ENCODE peak calls at places on chromosomes 4 and X, in six cellular contexts. E is stimulated activated CD4-positive, alpha-beta T cell treated with anti-CD3 and anti-CD28 coated beads, Interleukin-1b, Interleukin-23, amount 100 ng/mL, for 1 hour; C is endodermal cell; V is naive thymus-derived CD4-positive, alpha-beta T cell; U is nephron progenitor cell; Y is COR-L47. Q is an unnamed sample.

GRCh38 chr4:106763044-106763443 is 273.1 kb downstream of the DKK2 start:
- DNase-seq in E (no peak), C (peak), V (no peak), U (no peak), Y (no peak), Q (peak)

GRCh38 chr4:149264093-149264733 is 551.4 kb downstream of the IQCM start:
- DNase-seq in E (no peak), C (peak), V (no peak), U (peak), Y (peak), Q (peak)

GRCh38 chr4:5954056-5954760 is 61.3 kb upstream of the CRMP1 start:
- DNase-seq in E (no peak), C (peak), V (no peak), U (no peak), Y (no peak), Q (no peak)

GRCh38 chrX:109858602-109859341 is 125.7 kb upstream of the ACSL4 start:
- DNase-seq in E (no peak), C (no peak), V (no peak), U (no peak), Y (no peak), Q (no peak)

GRCh38 chr4:56681158-56681848 is at the start of gene HOPX:
- DNase-seq in E (peak), C (peak), V (peak), U (no peak), Y (no peak), Q (no peak)

GRCh38 chr4:1248262-1249147 is at the start of gene CTBP1:
- DNase-seq in E (peak), C (peak), V (peak), U (peak), Y (peak), Q (peak)

GRCh38 chr4:13704761-13705160 is 77.2 kb upstream of the BOD1L1 start:
- DNase-seq in E (no peak), C (no peak), V (no peak), U (no peak), Y (no peak), Q (no peak)

GRCh38 chr4:176499518-176499917 is 179.8 kb downstream of the SPCS3 start:
- DNase-seq in E (no peak), C (no peak), V (no peak), U (no peak), Y (no peak), Q (no peak)

GRCh38 chr4:41058426-41058825 is 155.9 kb downstream of the APBB2 start:
- DNase-seq in E (no peak), C (no peak), V (no peak), U (no peak), Y (no peak), Q (no peak)

GRCh38 chr4:76947369-76947768 is 2.2 kb upstream of the SEPTIN11 start:
- DNase-seq in E (no peak), C (peak), V (no peak), U (no peak), Y (no peak), Q (no peak)

GRCh38 chrX:41561045-41561444 is 113.9 kb downstream of the NYX start:
- DNase-seq in E (no peak), C (no peak), V (no peak), U (no peak), Y (no peak), Q (no peak)

GRCh38 chrX:72268601-72269365 is 8.3 kb downstream of the RPS4X start:
- DNase-seq in E (no peak), C (no peak), V (no peak), U (no peak), Y (no peak), Q (no peak)

GRCh38 chr4:156193800-156194199 is 240.1 kb upstream of the CTSO start:
- DNase-seq in E (no peak), C (no peak), V (no peak), U (no peak), Y (no peak), Q (no peak)